ENCODE peak calls at places on chromosomes 16 and 17, in seven cellular contexts. K is HepG2, G is H1, Y is HCT116, X is SK-N-SH, F is GM12878, R is K562. H is an unnamed sample.

GRCh38 chr17:78839173-78839761 is 1.3 kb downstream of the USP36 start:
- DNase-seq in K (no peak), G (no peak), Y (no peak), X (no peak), F (no peak), R (no peak), H (no peak)

GRCh38 chr16:88504489-88505404 is 51.7 kb downstream of the ZFPM1 start:
- DNase-seq in K (peak), G (no peak), Y (no peak), X (no peak), F (no peak), R (no peak), H (no peak)

GRCh38 chr17:79627766-79628690 is 17.2 kb upstream of the RBFOX3 start:
- DNase-seq in K (no peak), G (peak), Y (no peak), X (peak), F (no peak), R (no peak), H (no peak)

GRCh38 chr17:17030515-17031211 is 11.6 kb upstream of the MPRIP start:
- DNase-seq in K (no peak), G (no peak), Y (no peak), X (peak), F (no peak), R (no peak), H (no peak)

GRCh38 chr16:10729649-10730048 is 14.0 kb upstream of the NUBP1 start:
- DNase-seq in K (no peak), G (no peak), Y (peak), X (no peak), F (no peak), R (no peak), H (peak)

GRCh38 chr17:50166518-50167181 is 845 bp downstream of the SGCA start:
- DNase-seq in K (no peak), G (no peak), Y (no peak), X (no peak), F (no peak), R (no peak), H (no peak)

GRCh38 chr17:77404812-77405581 is 264.2 kb downstream of the SEC14L1 start:
- DNase-seq in K (no peak), G (no peak), Y (no peak), X (no peak), F (peak), R (no peak), H (no peak)

GRCh38 chr16:51592535-51592934 is 441.5 kb upstream of the SALL1 start:
- DNase-seq in K (no peak), G (no peak), Y (no peak), X (no peak), F (no peak), R (no peak), H (no peak)

GRCh38 chr16:17512636-17513220 is 42.0 kb upstream of the XYLT1 start:
- DNase-seq in K (no peak), G (no peak), Y (no peak), X (no peak), F (no peak), R (no peak), H (no peak)

GRCh38 chr17:69654981-69655581 is 240.6 kb downstream of the MAP2K6 start:
- DNase-seq in K (no peak), G (no peak), Y (no peak), X (no peak), F (no peak), R (no peak), H (no peak)

GRCh38 chr17:64785050-64785449 is 122.9 kb upstream of the SMURF2 start:
- DNase-seq in K (no peak), G (no peak), Y (no peak), X (peak), F (no peak), R (no peak), H (no peak)

DNA sequence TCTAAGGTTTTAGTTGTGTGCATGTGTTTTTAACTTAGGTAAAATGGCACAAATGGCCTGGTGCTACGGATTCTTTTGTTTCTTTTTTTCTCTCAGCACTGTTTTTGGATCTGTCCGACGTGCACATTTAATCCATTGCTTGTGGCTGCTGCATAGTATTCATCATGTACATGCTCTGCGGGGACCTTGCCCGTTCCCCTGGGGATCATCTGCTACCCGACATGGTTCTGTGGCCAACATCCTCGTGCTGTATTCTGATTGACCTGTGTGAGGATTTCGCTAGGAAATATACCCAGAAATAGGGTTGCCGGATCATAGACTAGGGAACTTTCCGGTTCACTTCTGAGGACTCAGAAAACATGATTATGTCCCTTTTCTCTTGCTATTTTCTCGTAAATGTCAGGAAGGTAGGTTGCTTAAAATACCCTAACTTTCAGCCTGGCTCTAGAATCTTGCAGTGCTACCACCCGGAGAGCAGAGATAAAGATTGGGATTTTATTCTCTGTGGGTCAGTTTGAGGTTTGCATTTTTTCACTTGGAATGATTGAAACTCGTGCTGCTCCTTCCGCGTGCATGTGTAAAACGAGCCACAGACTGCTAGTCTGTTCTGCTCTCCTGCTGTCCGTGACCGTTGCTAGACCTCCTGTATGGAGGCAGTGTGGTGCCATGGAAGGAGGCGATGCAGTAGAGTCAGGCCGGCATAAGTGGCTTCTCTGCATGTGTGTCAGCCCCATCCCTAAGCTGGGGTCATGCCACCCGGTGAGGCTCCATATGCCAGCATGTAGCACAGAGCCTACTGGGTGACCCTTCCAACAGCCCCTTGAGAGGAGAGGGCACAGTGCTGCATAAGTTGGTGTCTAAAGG is 42.8 kb downstream of the LDHD start:
- DNase-seq in K (no peak), G (no peak), Y (no peak), X (no peak), F (no peak), R (no peak), H (no peak)
- TF ChIP-seq JUND in K (no peak), G (no peak), Y (no peak), X (no peak), F (no peak), R (no peak), H (no peak)

DNA sequence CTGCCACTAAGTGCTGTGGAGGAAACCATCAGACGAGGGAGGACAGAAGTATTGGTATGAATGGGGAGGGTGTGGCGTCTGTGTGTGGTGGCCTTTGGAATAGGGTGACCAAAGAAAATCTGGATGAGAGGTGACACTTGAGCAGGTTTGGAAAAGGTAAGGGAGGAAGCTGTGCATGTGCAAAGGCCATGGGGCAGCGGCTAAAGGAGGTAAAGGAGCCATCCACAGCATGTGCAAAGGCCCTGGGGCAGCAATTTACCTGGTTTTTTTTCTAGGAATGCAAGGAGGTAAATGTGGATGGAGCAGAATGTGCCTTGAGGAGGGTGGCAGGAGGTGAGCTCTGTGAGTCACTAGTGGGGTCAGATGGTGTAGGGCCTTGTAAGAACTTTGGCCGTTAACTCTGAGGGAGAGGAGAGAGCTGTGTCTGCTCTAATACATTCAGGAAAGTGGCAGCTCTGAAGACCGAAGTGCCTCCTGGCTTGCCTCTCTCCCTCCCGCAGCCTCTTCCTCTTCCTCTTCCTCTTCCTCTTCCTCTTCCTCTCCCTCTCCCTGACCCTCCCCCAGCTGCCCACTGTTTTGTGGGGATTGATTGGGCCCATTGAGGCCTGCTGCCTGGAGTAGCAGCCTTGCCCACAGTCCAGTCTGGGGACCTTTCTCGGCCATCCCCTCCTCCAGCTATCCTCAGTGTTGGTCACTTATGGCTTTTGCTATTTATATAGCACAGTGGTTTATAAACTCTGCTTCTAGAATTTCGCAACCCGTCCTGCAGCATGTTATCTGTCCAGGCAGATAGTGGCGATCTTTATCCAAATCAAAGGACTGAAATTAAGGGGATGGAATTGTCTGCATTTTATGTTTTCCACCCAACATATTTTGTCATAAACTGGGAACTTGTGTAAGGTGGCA is 38.7 kb downstream of the CMIP start:
- DNase-seq in K (peak), G (no peak), Y (no peak), X (no peak), F (no peak), R (no peak), H (no peak)
- TF ChIP-seq JUND in K (no peak), G (no peak), Y (no peak), X (no peak), F (no peak), R (peak), H (no peak)

GRCh38 chr17:73158133-73158532 is 6.7 kb upstream of the SSTR2 start:
- DNase-seq in K (no peak), G (no peak), Y (no peak), X (no peak), F (no peak), R (no peak), H (no peak)
- TF ChIP-seq JUND in K (no peak), G (no peak), Y (no peak), X (no peak), F (no peak), R (no peak), H (no peak)

DNA sequence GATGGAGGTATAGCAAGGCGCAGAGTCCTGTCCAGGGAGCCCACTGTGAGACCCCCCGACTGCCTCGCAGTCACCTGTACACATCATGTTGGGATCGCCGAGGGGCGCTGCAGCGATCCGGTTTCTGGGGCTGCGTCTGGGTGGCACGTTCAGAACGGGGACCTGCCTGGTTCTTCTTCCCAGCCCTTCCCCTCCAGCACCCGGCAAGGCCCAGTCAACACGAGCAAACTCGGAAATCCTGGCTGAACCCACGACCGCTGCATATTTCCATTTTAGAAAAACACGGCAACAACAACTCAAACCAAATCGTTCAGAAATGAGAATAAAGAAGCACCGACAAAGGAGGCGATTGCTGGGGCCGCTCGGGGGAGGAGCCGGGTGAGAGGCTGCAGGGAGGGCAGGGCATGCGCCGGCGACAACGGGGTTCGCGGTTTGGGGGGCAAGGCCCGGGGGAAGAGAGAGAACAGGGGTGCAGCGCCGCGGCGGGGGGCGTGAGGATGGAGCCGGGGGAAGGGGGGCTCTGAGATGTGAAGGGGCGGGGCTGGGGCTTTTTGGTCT is 597 bp downstream of the HSDL1 start:
- DNase-seq in K (no peak), G (peak), Y (no peak), X (peak), F (no peak), R (peak), H (peak)
- TF ChIP-seq JUND in K (no peak), G (no peak), Y (no peak), X (no peak), F (no peak), R (no peak), H (no peak)

H was measured in T47D.